ENCODE peak calls at places on chromosomes 2 and 18, in six cellular contexts. One of them, this sample, is unnamed.

GRCh38 chr2:180520816-180521595 is 459.4 kb upstream of the UBE2E3 start:
- DNase-seq in AG10803: peak
- DNase-seq in HCT116: peak
- DNase-seq in LNCaP clone FGC: peak
- DNase-seq in endothelial cell of umbilical vein: peak
- DNase-seq in adrenal gland: no peak
- DNase-seq in this sample: no peak

GRCh38 chr2:235343869-235344268 is 150.0 kb upstream of the AGAP1 start:
- DNase-seq in HCT116: no peak
- DNase-seq in AG10803: peak
- DNase-seq in endothelial cell of umbilical vein: no peak
- DNase-seq in LNCaP clone FGC: no peak
- DNase-seq in adrenal gland: peak
- DNase-seq in this sample: no peak

GRCh38 chr2:166133653-166134052 is 5.8 kb upstream of the SCN1A start:
- DNase-seq in AG10803: no peak
- DNase-seq in adrenal gland: no peak
- DNase-seq in HCT116: no peak
- DNase-seq in endothelial cell of umbilical vein: no peak
- DNase-seq in LNCaP clone FGC: no peak
- DNase-seq in this sample: no peak

GRCh38 chr2:148812306-148812705 is 62.7 kb upstream of the KIF5C start:
- DNase-seq in endothelial cell of umbilical vein: peak
- DNase-seq in AG10803: peak
- DNase-seq in LNCaP clone FGC: no peak
- DNase-seq in adrenal gland: peak
- DNase-seq in HCT116: no peak
- DNase-seq in this sample: no peak

GRCh38 chr2:72951303-72952095 is 34.2 kb downstream of the EMX1 start:
- DNase-seq in adrenal gland: no peak
- DNase-seq in LNCaP clone FGC: no peak
- DNase-seq in AG10803: no peak
- DNase-seq in endothelial cell of umbilical vein: no peak
- DNase-seq in HCT116: no peak
- DNase-seq in this sample: no peak

GRCh38 chr2:202015471-202015870 is 18.2 kb upstream of the FZD7 start:
- DNase-seq in adrenal gland: no peak
- DNase-seq in endothelial cell of umbilical vein: no peak
- DNase-seq in HCT116: no peak
- DNase-seq in AG10803: no peak
- DNase-seq in LNCaP clone FGC: no peak
- DNase-seq in this sample: no peak

GRCh38 chr2:136114392-136114791 is 3.6 kb downstream of the CXCR4 start:
- DNase-seq in HCT116: no peak
- DNase-seq in adrenal gland: no peak
- DNase-seq in endothelial cell of umbilical vein: no peak
- DNase-seq in AG10803: no peak
- DNase-seq in LNCaP clone FGC: no peak
- DNase-seq in this sample: no peak

GRCh38 chr2:183078163-183078466 is 432 bp upstream of the DUSP19 start:
- DNase-seq in LNCaP clone FGC: no peak
- DNase-seq in HCT116: no peak
- DNase-seq in endothelial cell of umbilical vein: no peak
- DNase-seq in adrenal gland: no peak
- DNase-seq in AG10803: peak
- DNase-seq in this sample: no peak

GRCh38 chr18:76997951-76998808 is 134.4 kb downstream of the MBP start:
- DNase-seq in endothelial cell of umbilical vein: no peak
- DNase-seq in LNCaP clone FGC: no peak
- DNase-seq in adrenal gland: no peak
- DNase-seq in AG10803: no peak
- DNase-seq in HCT116: no peak
- DNase-seq in this sample: no peak

GRCh38 chr2:120313695-120314615 is 32.0 kb upstream of the INHBB start:
- DNase-seq in LNCaP clone FGC: no peak
- DNase-seq in HCT116: no peak
- DNase-seq in AG10803: no peak
- DNase-seq in adrenal gland: peak
- DNase-seq in endothelial cell of umbilical vein: no peak
- DNase-seq in this sample: no peak

GRCh38 chr2:195795879-195796278 is 138.9 kb downstream of the SLC39A10 start:
- DNase-seq in adrenal gland: no peak
- DNase-seq in LNCaP clone FGC: peak
- DNase-seq in AG10803: no peak
- DNase-seq in endothelial cell of umbilical vein: no peak
- DNase-seq in HCT116: no peak
- DNase-seq in this sample: no peak

GRCh38 chr2:15425707-15426106 is 135.4 kb downstream of the NBAS start:
- DNase-seq in AG10803: no peak
- DNase-seq in HCT116: no peak
- DNase-seq in endothelial cell of umbilical vein: no peak
- DNase-seq in LNCaP clone FGC: no peak
- DNase-seq in adrenal gland: no peak
- DNase-seq in this sample: no peak

GRCh38 chr2:14632133-14632936 is at the start of gene LRATD1:
- DNase-seq in LNCaP clone FGC: no peak
- DNase-seq in AG10803: peak
- DNase-seq in endothelial cell of umbilical vein: peak
- DNase-seq in HCT116: no peak
- DNase-seq in adrenal gland: peak
- DNase-seq in this sample: peak

GRCh38 chr2:201532686-201533304 is 81.3 kb downstream of the STRADB start:
- DNase-seq in endothelial cell of umbilical vein: no peak
- DNase-seq in AG10803: peak
- DNase-seq in adrenal gland: no peak
- DNase-seq in HCT116: peak
- DNase-seq in LNCaP clone FGC: no peak
- DNase-seq in this sample: peak

GRCh38 chr2:100940240-100940639 is 61.8 kb upstream of the RPL31 start:
- DNase-seq in endothelial cell of umbilical vein: no peak
- DNase-seq in AG10803: peak
- DNase-seq in adrenal gland: no peak
- DNase-seq in LNCaP clone FGC: no peak
- DNase-seq in HCT116: no peak
- DNase-seq in this sample: no peak

GRCh38 chr2:47172156-47172921 is 17.2 kb upstream of the STPG4 start:
- DNase-seq in LNCaP clone FGC: no peak
- DNase-seq in AG10803: no peak
- DNase-seq in HCT116: no peak
- DNase-seq in adrenal gland: peak
- DNase-seq in endothelial cell of umbilical vein: peak
- DNase-seq in this sample: no peak

GRCh38 chr18:69233465-69234054 is 167.1 kb upstream of the DOK6 start:
- DNase-seq in HCT116: no peak
- DNase-seq in endothelial cell of umbilical vein: no peak
- DNase-seq in AG10803: peak
- DNase-seq in LNCaP clone FGC: no peak
- DNase-seq in adrenal gland: no peak
- DNase-seq in this sample: no peak

GRCh38 chr2:64854773-64855237 is 134.4 kb upstream of the SLC1A4 start:
- DNase-seq in HCT116: no peak
- DNase-seq in LNCaP clone FGC: no peak
- DNase-seq in AG10803: peak
- DNase-seq in adrenal gland: peak
- DNase-seq in endothelial cell of umbilical vein: no peak
- DNase-seq in this sample: no peak

GRCh38 chr2:64873472-64873924 is 115.7 kb upstream of the SLC1A4 start:
- DNase-seq in LNCaP clone FGC: no peak
- DNase-seq in adrenal gland: peak
- DNase-seq in HCT116: peak
- DNase-seq in endothelial cell of umbilical vein: peak
- DNase-seq in AG10803: peak
- DNase-seq in this sample: peak

GRCh38 chr2:95265182-95265581 is 9.1 kb upstream of the PROM2 start:
- DNase-seq in endothelial cell of umbilical vein: no peak
- DNase-seq in HCT116: no peak
- DNase-seq in adrenal gland: no peak
- DNase-seq in LNCaP clone FGC: no peak
- DNase-seq in AG10803: no peak
- DNase-seq in this sample: no peak

GRCh38 chr2:186664644-186665043 is 29.2 kb upstream of the FAM171B start:
- DNase-seq in AG10803: no peak
- DNase-seq in endothelial cell of umbilical vein: no peak
- DNase-seq in LNCaP clone FGC: no peak
- DNase-seq in adrenal gland: no peak
- DNase-seq in HCT116: no peak
- DNase-seq in this sample: no peak

GRCh38 chr2:172921538-172922236 is 154.0 kb upstream of the MAP3K20 start:
- DNase-seq in endothelial cell of umbilical vein: peak
- DNase-seq in LNCaP clone FGC: no peak
- DNase-seq in HCT116: no peak
- DNase-seq in AG10803: peak
- DNase-seq in adrenal gland: peak
- DNase-seq in this sample: no peak

GRCh38 chr2:121333834-121334558 is 49.0 kb upstream of the TFCP2L1 start:
- DNase-seq in LNCaP clone FGC: no peak
- DNase-seq in AG10803: no peak
- DNase-seq in adrenal gland: no peak
- DNase-seq in HCT116: no peak
- DNase-seq in endothelial cell of umbilical vein: no peak
- DNase-seq in this sample: peak

GRCh38 chr2:190664240-190664639 is 15.4 kb downstream of the NAB1 start:
- DNase-seq in HCT116: no peak
- DNase-seq in adrenal gland: no peak
- DNase-seq in LNCaP clone FGC: no peak
- DNase-seq in endothelial cell of umbilical vein: no peak
- DNase-seq in AG10803: no peak
- DNase-seq in this sample: no peak

GRCh38 chr2:190469770-190470169 is 61.6 kb downstream of the MFSD6 start:
- DNase-seq in adrenal gland: peak
- DNase-seq in AG10803: peak
- DNase-seq in endothelial cell of umbilical vein: peak
- DNase-seq in LNCaP clone FGC: peak
- DNase-seq in HCT116: peak
- DNase-seq in this sample: no peak

GRCh38 chr2:171319164-171319810 is 114.5 kb downstream of the METTL8 start:
- DNase-seq in HCT116: no peak
- DNase-seq in AG10803: peak
- DNase-seq in endothelial cell of umbilical vein: peak
- DNase-seq in LNCaP clone FGC: no peak
- DNase-seq in adrenal gland: no peak
- DNase-seq in this sample: peak

GRCh38 chr2:161599842-161600241 is 24.4 kb upstream of the SLC4A10 start:
- DNase-seq in LNCaP clone FGC: no peak
- DNase-seq in endothelial cell of umbilical vein: no peak
- DNase-seq in adrenal gland: no peak
- DNase-seq in HCT116: no peak
- DNase-seq in AG10803: no peak
- DNase-seq in this sample: no peak

GRCh38 chr18:23306842-23307241 is 146.2 kb upstream of the RIOK3 start:
- DNase-seq in HCT116: no peak
- DNase-seq in adrenal gland: no peak
- DNase-seq in LNCaP clone FGC: no peak
- DNase-seq in endothelial cell of umbilical vein: peak
- DNase-seq in AG10803: no peak
- DNase-seq in this sample: peak

GRCh38 chr18:686339-687111 is 25.9 kb downstream of the ENOSF1 start:
- DNase-seq in AG10803: no peak
- DNase-seq in endothelial cell of umbilical vein: no peak
- DNase-seq in adrenal gland: peak
- DNase-seq in HCT116: no peak
- DNase-seq in LNCaP clone FGC: no peak
- DNase-seq in this sample: no peak
- TF ChIP-seq CTCF in AG10803: no peak
- TF ChIP-seq CTCF in endothelial cell of umbilical vein: no peak
- TF ChIP-seq CTCF in adrenal gland: no peak
- TF ChIP-seq CTCF in HCT116: no peak
- TF ChIP-seq CTCF in LNCaP clone FGC: no peak
- TF ChIP-seq CTCF in this sample: no peak

GRCh38 chr2:110116033-110116710 is 550 bp upstream of the MALL start:
- DNase-seq in adrenal gland: peak
- DNase-seq in endothelial cell of umbilical vein: peak
- DNase-seq in LNCaP clone FGC: peak
- DNase-seq in AG10803: peak
- DNase-seq in HCT116: peak
- DNase-seq in this sample: no peak

GRCh38 chr2:110114801-110115200 is 821 bp downstream of the MALL start:
- DNase-seq in LNCaP clone FGC: no peak
- DNase-seq in AG10803: no peak
- DNase-seq in HCT116: no peak
- DNase-seq in endothelial cell of umbilical vein: peak
- DNase-seq in adrenal gland: no peak
- DNase-seq in this sample: no peak

GRCh38 chr2:110115291-110116032 is at the start of gene MALL:
- DNase-seq in LNCaP clone FGC: peak
- DNase-seq in adrenal gland: no peak
- DNase-seq in HCT116: peak
- DNase-seq in AG10803: peak
- DNase-seq in endothelial cell of umbilical vein: peak
- DNase-seq in this sample: no peak

GRCh38 chr2:110114007-110114591 is 1.5 kb downstream of the MALL start:
- DNase-seq in HCT116: peak
- DNase-seq in AG10803: no peak
- DNase-seq in LNCaP clone FGC: no peak
- DNase-seq in adrenal gland: no peak
- DNase-seq in endothelial cell of umbilical vein: peak
- DNase-seq in this sample: no peak
- TF ChIP-seq CTCF in HCT116: peak
- TF ChIP-seq CTCF in AG10803: peak
- TF ChIP-seq CTCF in LNCaP clone FGC: no peak
- TF ChIP-seq CTCF in adrenal gland: no peak
- TF ChIP-seq CTCF in endothelial cell of umbilical vein: peak
- TF ChIP-seq CTCF in this sample: no peak

DNA sequence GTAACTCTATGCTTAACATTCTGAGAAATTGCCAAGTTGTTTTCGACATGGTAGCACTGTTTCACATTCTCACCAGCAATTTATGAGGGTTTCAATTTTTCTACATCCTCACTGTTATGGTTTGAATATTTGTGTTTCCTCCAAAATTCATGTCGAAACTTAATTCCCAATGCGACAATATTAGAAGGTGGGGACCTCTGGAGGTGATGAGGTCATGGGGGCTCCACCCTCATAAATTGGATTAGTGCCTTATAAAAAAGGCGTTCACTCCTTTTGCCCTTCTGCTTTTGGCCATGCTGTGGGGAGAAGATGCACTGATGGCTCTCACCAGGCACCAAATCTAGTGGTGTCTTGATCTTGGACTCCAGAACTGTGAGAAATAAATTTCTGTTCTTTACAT is 110.3 kb downstream of the HRH4 start:
- DNase-seq in AG10803: no peak
- DNase-seq in HCT116: no peak
- DNase-seq in adrenal gland: no peak
- DNase-seq in LNCaP clone FGC: no peak
- DNase-seq in endothelial cell of umbilical vein: no peak
- DNase-seq in this sample: no peak
- TF ChIP-seq CTCF in AG10803: no peak
- TF ChIP-seq CTCF in HCT116: no peak
- TF ChIP-seq CTCF in adrenal gland: no peak
- TF ChIP-seq CTCF in LNCaP clone FGC: no peak
- TF ChIP-seq CTCF in endothelial cell of umbilical vein: no peak
- TF ChIP-seq CTCF in this sample: no peak

DNA sequence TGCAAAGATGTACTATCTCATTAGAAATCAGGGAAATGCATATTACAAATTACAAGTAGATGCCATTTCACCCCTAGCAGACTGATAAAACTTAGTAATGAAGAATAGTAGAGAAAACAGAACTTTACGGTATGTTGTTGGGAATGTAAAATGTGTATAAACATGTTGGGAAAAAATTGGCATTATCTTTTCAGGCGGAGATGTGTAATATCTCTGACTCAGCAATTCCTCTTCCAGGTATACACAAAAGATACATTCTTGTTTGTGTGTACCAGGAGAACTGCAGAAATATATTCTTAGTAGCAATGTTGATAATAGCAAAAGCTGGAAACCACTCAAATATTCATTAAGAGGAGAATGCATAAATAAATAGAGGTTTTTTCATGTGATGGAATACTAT is 204.5 kb downstream of the LPIN1 start:
- DNase-seq in LNCaP clone FGC: no peak
- DNase-seq in HCT116: no peak
- DNase-seq in endothelial cell of umbilical vein: no peak
- DNase-seq in adrenal gland: no peak
- DNase-seq in AG10803: no peak
- DNase-seq in this sample: no peak
- TF ChIP-seq CTCF in LNCaP clone FGC: no peak
- TF ChIP-seq CTCF in HCT116: no peak
- TF ChIP-seq CTCF in endothelial cell of umbilical vein: no peak
- TF ChIP-seq CTCF in adrenal gland: no peak
- TF ChIP-seq CTCF in AG10803: no peak
- TF ChIP-seq CTCF in this sample: no peak

This sample was measured in GM10248.